ENCODE peak calls at places on chromosomes 6 and 20, in eight cellular contexts. One of them, this sample, is unnamed.

GRCh38 chr6:84466521-84466920 is 239.1 kb upstream of the CEP162 start:
- DNase-seq in psoas muscle: no peak
- DNase-seq in cardiac muscle cell: peak
- DNase-seq in heart left ventricle: no peak
- DNase-seq in tibial artery: no peak
- DNase-seq in PC-9: peak
- DNase-seq in cardiac fibroblast: peak
- DNase-seq in thyroid gland: no peak
- DNase-seq in this sample: no peak

GRCh38 chr6:340991-341827 is 48.9 kb downstream of the DUSP22 start:
- DNase-seq in psoas muscle: no peak
- DNase-seq in tibial artery: no peak
- DNase-seq in PC-9: no peak
- DNase-seq in cardiac muscle cell: no peak
- DNase-seq in heart left ventricle: peak
- DNase-seq in cardiac fibroblast: no peak
- DNase-seq in thyroid gland: no peak
- DNase-seq in this sample: peak

GRCh38 chr6:138654715-138655634 is 118.6 kb upstream of the CCDC28A start:
- DNase-seq in heart left ventricle: no peak
- DNase-seq in psoas muscle: no peak
- DNase-seq in tibial artery: no peak
- DNase-seq in thyroid gland: no peak
- DNase-seq in cardiac muscle cell: peak
- DNase-seq in cardiac fibroblast: peak
- DNase-seq in PC-9: no peak
- DNase-seq in this sample: peak

GRCh38 chr20:44610313-44610965 is 28.1 kb downstream of the PKIG start:
- DNase-seq in tibial artery: no peak
- DNase-seq in psoas muscle: no peak
- DNase-seq in cardiac fibroblast: no peak
- DNase-seq in thyroid gland: peak
- DNase-seq in PC-9: no peak
- DNase-seq in cardiac muscle cell: no peak
- DNase-seq in heart left ventricle: no peak
- DNase-seq in this sample: peak

GRCh38 chr6:154996841-154997311 is 1.8 kb downstream of the TIAM2 start:
- DNase-seq in thyroid gland: no peak
- DNase-seq in PC-9: peak
- DNase-seq in cardiac muscle cell: no peak
- DNase-seq in cardiac fibroblast: no peak
- DNase-seq in heart left ventricle: no peak
- DNase-seq in psoas muscle: no peak
- DNase-seq in tibial artery: no peak
- DNase-seq in this sample: no peak

GRCh38 chr6:108497883-108498282 is 62.8 kb upstream of the FOXO3 start:
- DNase-seq in heart left ventricle: no peak
- DNase-seq in thyroid gland: peak
- DNase-seq in psoas muscle: no peak
- DNase-seq in PC-9: no peak
- DNase-seq in cardiac fibroblast: peak
- DNase-seq in cardiac muscle cell: peak
- DNase-seq in tibial artery: no peak
- DNase-seq in this sample: peak

GRCh38 chr6:105136433-105137350 is 43.1 kb downstream of the POPDC3 start:
- DNase-seq in thyroid gland: peak
- DNase-seq in psoas muscle: peak
- DNase-seq in cardiac fibroblast: peak
- DNase-seq in tibial artery: peak
- DNase-seq in heart left ventricle: peak
- DNase-seq in PC-9: no peak
- DNase-seq in cardiac muscle cell: peak
- DNase-seq in this sample: peak

GRCh38 chr6:137765044-137765443 is 102.0 kb upstream of the TNFAIP3 start:
- DNase-seq in cardiac fibroblast: peak
- DNase-seq in cardiac muscle cell: no peak
- DNase-seq in heart left ventricle: no peak
- DNase-seq in PC-9: peak
- DNase-seq in tibial artery: no peak
- DNase-seq in psoas muscle: no peak
- DNase-seq in thyroid gland: no peak
- DNase-seq in this sample: no peak

DNA sequence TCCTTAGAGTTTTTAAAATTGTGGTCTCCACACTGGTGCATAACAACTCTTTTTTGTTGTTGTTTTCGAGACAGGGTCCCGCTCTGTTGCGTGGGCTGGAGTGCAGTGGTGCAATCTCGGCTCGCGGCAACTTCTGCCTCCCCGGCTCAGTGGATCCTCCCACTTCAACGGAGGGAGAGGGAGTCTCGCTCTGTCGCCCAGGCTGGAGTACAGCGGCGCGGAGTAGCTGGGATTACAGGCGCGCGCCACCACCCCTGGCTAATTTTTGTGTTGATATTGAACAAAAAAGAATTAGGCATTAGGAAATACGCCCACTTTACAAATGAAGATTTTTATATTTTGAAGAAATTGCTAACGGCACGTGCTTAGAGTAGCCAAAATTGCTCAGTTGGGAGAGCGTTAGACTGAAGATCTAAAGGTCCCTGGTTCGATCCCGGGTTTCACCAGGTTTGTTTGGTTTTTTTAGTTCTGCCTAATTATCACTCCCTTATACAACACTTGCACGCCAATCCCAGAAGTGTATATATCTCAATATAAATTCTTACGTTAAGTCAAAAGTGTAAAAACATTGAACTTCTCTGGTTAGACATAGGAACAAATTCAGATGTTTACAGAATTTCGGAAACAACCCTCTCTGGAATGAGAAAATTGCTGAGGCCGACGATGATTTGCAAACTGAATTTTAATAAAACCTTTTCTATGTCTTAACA is 159.6 kb downstream of the TRIM27 start:
- DNase-seq in PC-9: no peak
- DNase-seq in heart left ventricle: no peak
- DNase-seq in tibial artery: no peak
- DNase-seq in cardiac muscle cell: no peak
- DNase-seq in psoas muscle: no peak
- DNase-seq in cardiac fibroblast: peak
- DNase-seq in thyroid gland: no peak
- DNase-seq in this sample: no peak
- H3K4me3 ChIP-seq in PC-9: no peak
- H3K4me3 ChIP-seq in heart left ventricle: no peak
- H3K4me3 ChIP-seq in tibial artery: no peak
- H3K4me3 ChIP-seq in cardiac muscle cell: no peak
- H3K4me3 ChIP-seq in psoas muscle: no peak
- H3K4me3 ChIP-seq in cardiac fibroblast: no peak
- H3K4me3 ChIP-seq in thyroid gland: no peak
- H3K4me3 ChIP-seq in this sample: no peak

GRCh38 chr20:4045741-4046140 is 30.4 kb upstream of the RNF24 start:
- DNase-seq in heart left ventricle: no peak
- DNase-seq in tibial artery: no peak
- DNase-seq in cardiac muscle cell: peak
- DNase-seq in thyroid gland: no peak
- DNase-seq in PC-9: peak
- DNase-seq in cardiac fibroblast: peak
- DNase-seq in psoas muscle: no peak
- DNase-seq in this sample: no peak

GRCh38 chr20:4045082-4045481 is 29.7 kb upstream of the RNF24 start:
- DNase-seq in heart left ventricle: no peak
- DNase-seq in thyroid gland: no peak
- DNase-seq in cardiac muscle cell: no peak
- DNase-seq in tibial artery: no peak
- DNase-seq in cardiac fibroblast: no peak
- DNase-seq in psoas muscle: no peak
- DNase-seq in PC-9: no peak
- DNase-seq in this sample: no peak

GRCh38 chr20:4047614-4048013 is 32.3 kb upstream of the RNF24 start:
- DNase-seq in heart left ventricle: no peak
- DNase-seq in thyroid gland: no peak
- DNase-seq in psoas muscle: no peak
- DNase-seq in PC-9: no peak
- DNase-seq in tibial artery: no peak
- DNase-seq in cardiac fibroblast: no peak
- DNase-seq in cardiac muscle cell: no peak
- DNase-seq in this sample: no peak

GRCh38 chr20:4046926-4047325 is 31.6 kb upstream of the RNF24 start:
- DNase-seq in cardiac fibroblast: no peak
- DNase-seq in PC-9: no peak
- DNase-seq in thyroid gland: no peak
- DNase-seq in psoas muscle: no peak
- DNase-seq in tibial artery: no peak
- DNase-seq in heart left ventricle: no peak
- DNase-seq in cardiac muscle cell: no peak
- DNase-seq in this sample: no peak

GRCh38 chr20:4046311-4046924 is 31.1 kb upstream of the RNF24 start:
- DNase-seq in psoas muscle: no peak
- DNase-seq in cardiac fibroblast: no peak
- DNase-seq in PC-9: no peak
- DNase-seq in thyroid gland: no peak
- DNase-seq in cardiac muscle cell: no peak
- DNase-seq in heart left ventricle: no peak
- DNase-seq in tibial artery: no peak
- DNase-seq in this sample: no peak
- TF ChIP-seq CTCF in psoas muscle: no peak
- TF ChIP-seq CTCF in cardiac fibroblast: no peak
- TF ChIP-seq CTCF in PC-9: no peak
- TF ChIP-seq CTCF in thyroid gland: no peak
- TF ChIP-seq CTCF in cardiac muscle cell: no peak
- TF ChIP-seq CTCF in heart left ventricle: no peak
- TF ChIP-seq CTCF in tibial artery: no peak
- TF ChIP-seq CTCF in this sample: no peak

GRCh38 chr20:2207770-2208097 is 88.1 kb upstream of the TGM3 start:
- DNase-seq in psoas muscle: no peak
- DNase-seq in cardiac fibroblast: no peak
- DNase-seq in PC-9: no peak
- DNase-seq in heart left ventricle: no peak
- DNase-seq in cardiac muscle cell: no peak
- DNase-seq in tibial artery: no peak
- DNase-seq in thyroid gland: no peak
- DNase-seq in this sample: no peak

GRCh38 chr20:2203436-2203835 is 92.4 kb upstream of the TGM3 start:
- DNase-seq in tibial artery: no peak
- DNase-seq in PC-9: no peak
- DNase-seq in cardiac fibroblast: no peak
- DNase-seq in cardiac muscle cell: no peak
- DNase-seq in heart left ventricle: no peak
- DNase-seq in psoas muscle: no peak
- DNase-seq in thyroid gland: no peak
- DNase-seq in this sample: no peak

GRCh38 chr20:2208897-2209296 is 86.9 kb upstream of the TGM3 start:
- DNase-seq in psoas muscle: no peak
- DNase-seq in thyroid gland: no peak
- DNase-seq in heart left ventricle: no peak
- DNase-seq in cardiac fibroblast: no peak
- DNase-seq in cardiac muscle cell: no peak
- DNase-seq in tibial artery: no peak
- DNase-seq in PC-9: no peak
- DNase-seq in this sample: no peak

GRCh38 chr20:2204021-2204420 is 91.8 kb upstream of the TGM3 start:
- DNase-seq in PC-9: no peak
- DNase-seq in cardiac fibroblast: no peak
- DNase-seq in psoas muscle: no peak
- DNase-seq in thyroid gland: no peak
- DNase-seq in tibial artery: no peak
- DNase-seq in heart left ventricle: no peak
- DNase-seq in cardiac muscle cell: no peak
- DNase-seq in this sample: no peak

DNA sequence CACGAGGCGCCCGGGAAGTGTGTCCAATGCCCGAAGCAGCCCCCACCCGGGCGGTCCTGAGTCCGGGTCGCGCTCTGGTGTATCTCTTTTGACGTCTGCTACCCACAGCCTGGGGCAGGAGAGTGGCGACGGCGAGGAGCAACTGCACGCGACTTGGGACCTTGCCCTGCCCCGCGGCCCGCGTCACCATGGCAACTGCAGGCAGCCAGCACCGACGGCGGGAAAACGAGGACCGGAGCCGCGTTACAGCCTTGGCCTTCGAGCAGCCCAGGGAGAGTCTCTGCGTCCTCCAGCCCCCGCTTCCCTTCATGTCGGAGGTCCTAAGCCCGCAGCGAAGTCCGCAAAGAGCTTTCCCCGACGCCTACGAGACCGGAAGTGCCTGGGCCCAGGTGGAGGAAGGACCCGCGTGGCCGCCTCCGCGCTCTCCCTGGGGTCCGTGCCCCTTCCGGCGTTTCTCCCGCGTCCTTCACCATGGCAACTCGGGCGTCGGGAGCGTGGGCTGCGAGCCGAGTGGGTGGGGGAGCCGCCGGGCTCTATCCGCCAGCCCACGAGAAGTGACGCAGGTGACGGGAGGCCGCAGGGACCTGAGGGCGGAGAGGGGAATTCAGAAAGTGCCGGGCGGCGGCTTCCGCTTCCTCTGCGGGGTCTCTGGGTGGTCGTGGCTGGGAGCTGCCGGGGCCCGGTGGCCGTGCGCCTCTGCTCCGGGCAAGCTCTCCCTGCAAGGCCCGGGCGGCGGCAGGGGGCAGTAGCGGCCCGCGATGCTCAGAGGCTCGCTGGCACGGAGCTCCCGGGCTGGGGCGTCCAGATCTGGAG is 88.6 kb upstream of the TGM3 start:
- DNase-seq in PC-9: no peak
- DNase-seq in cardiac muscle cell: peak
- DNase-seq in tibial artery: peak
- DNase-seq in cardiac fibroblast: peak
- DNase-seq in psoas muscle: peak
- DNase-seq in heart left ventricle: peak
- DNase-seq in thyroid gland: peak
- DNase-seq in this sample: peak
- H3K4me3 ChIP-seq in PC-9: no peak
- H3K4me3 ChIP-seq in cardiac muscle cell: peak
- H3K4me3 ChIP-seq in tibial artery: peak
- H3K4me3 ChIP-seq in cardiac fibroblast: peak
- H3K4me3 ChIP-seq in psoas muscle: peak
- H3K4me3 ChIP-seq in heart left ventricle: peak
- H3K4me3 ChIP-seq in thyroid gland: peak
- H3K4me3 ChIP-seq in this sample: peak

GRCh38 chr6:42978487-42978792 is 541 bp downstream of the PEX6 start:
- DNase-seq in tibial artery: no peak
- DNase-seq in cardiac fibroblast: peak
- DNase-seq in cardiac muscle cell: peak
- DNase-seq in psoas muscle: peak
- DNase-seq in thyroid gland: peak
- DNase-seq in PC-9: no peak
- DNase-seq in heart left ventricle: peak
- DNase-seq in this sample: peak

GRCh38 chr6:42981866-42982265 is 2.5 kb upstream of the PPP2R5D start:
- DNase-seq in psoas muscle: no peak
- DNase-seq in PC-9: no peak
- DNase-seq in tibial artery: no peak
- DNase-seq in cardiac fibroblast: peak
- DNase-seq in cardiac muscle cell: no peak
- DNase-seq in heart left ventricle: peak
- DNase-seq in thyroid gland: no peak
- DNase-seq in this sample: no peak

GRCh38 chr6:42974919-42975505 is 4.0 kb downstream of the PEX6 start:
- DNase-seq in cardiac muscle cell: no peak
- DNase-seq in cardiac fibroblast: no peak
- DNase-seq in tibial artery: no peak
- DNase-seq in heart left ventricle: no peak
- DNase-seq in thyroid gland: no peak
- DNase-seq in psoas muscle: no peak
- DNase-seq in PC-9: no peak
- DNase-seq in this sample: no peak

GRCh38 chr6:42979523-42980177 is 669 bp upstream of the PEX6 start:
- DNase-seq in cardiac fibroblast: peak
- DNase-seq in PC-9: no peak
- DNase-seq in tibial artery: no peak
- DNase-seq in psoas muscle: no peak
- DNase-seq in thyroid gland: no peak
- DNase-seq in cardiac muscle cell: no peak
- DNase-seq in heart left ventricle: no peak
- DNase-seq in this sample: no peak

DNA sequence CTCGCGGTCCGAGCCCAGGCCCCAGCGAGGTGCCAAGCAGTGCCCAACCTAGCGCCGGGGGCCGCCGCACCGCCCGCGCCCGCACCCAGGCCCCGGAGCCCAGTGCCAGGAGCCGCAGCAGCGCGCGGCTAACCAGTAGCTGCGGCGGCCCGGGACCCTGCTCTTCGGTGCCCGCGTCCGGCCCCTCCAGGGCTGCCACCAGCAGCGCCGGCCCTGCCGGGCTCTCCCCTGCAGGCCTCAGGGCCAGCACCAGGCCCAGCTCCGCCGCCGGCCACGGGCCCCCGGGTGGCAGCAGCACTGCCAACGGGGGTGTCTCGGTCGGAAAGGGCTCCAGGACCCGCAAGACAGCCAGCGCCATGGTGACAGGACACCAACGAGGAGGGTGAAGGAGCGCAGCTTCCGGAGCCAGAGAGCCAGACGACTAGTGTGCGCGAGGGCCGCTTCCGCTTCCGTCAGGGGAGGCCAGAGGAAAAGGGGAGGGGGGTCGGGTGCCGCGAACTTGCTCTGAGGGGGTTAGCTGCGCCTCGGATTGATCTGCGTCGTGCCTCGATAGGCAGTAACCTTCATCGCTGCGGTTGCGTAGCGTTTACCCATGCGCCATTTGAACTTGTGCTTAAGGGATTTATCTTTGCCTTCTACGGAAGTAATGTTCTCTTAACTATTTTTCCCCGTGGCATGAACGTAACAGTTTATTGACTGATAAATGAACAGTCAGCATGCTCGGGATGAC is at the start of gene PEX6:
- DNase-seq in cardiac fibroblast: peak
- DNase-seq in psoas muscle: peak
- DNase-seq in heart left ventricle: peak
- DNase-seq in thyroid gland: peak
- DNase-seq in PC-9: peak
- DNase-seq in tibial artery: peak
- DNase-seq in cardiac muscle cell: peak
- DNase-seq in this sample: peak
- TF ChIP-seq CTCF in cardiac fibroblast: no peak
- TF ChIP-seq CTCF in psoas muscle: no peak
- TF ChIP-seq CTCF in heart left ventricle: no peak
- TF ChIP-seq CTCF in thyroid gland: no peak
- TF ChIP-seq CTCF in PC-9: no peak
- TF ChIP-seq CTCF in tibial artery: no peak
- TF ChIP-seq CTCF in cardiac muscle cell: no peak
- TF ChIP-seq CTCF in this sample: no peak

This sample was measured in GM12865.